ENCODE peak calls at places on chromosome 4, in ten cellular contexts. A is mucosa of descending colon, T is left ventricle myocardium inferior, D is transverse colon, Y is neural progenitor cell, V is Panc1, H is tibial nerve, Z is upper lobe of left lung, P is sigmoid colon, L is PC-3. N is an unnamed sample. For H3K4me1 and H3K36me3, the result is how much of the 10 kb centered on the place peaks cover.

GRCh38 chr4:147596377-147596776 is 20.8 kb upstream of the TMEM184C start:
- DNase-seq in A (peak), T (no peak), D (no peak), Y (no peak), V (no peak), H (no peak), Z (no peak), P (no peak), L (peak), N (no peak)

GRCh38 chr4:4427886-4428285 is 41.0 kb downstream of the NSG1 start:
- DNase-seq in A (no peak), T (no peak), D (no peak), Y (no peak), V (no peak), H (no peak), Z (no peak), P (no peak), L (no peak), N (peak)

GRCh38 chr4:159765402-159765801 is 662.5 kb downstream of the RAPGEF2 start:
- DNase-seq in A (no peak), T (no peak), D (no peak), Y (no peak), V (no peak), H (no peak), Z (no peak), P (no peak), L (peak), N (no peak)

GRCh38 chr4:86174496-86174895 is 185.4 kb downstream of the MAPK10 start:
- DNase-seq in A (no peak), T (no peak), D (no peak), Y (no peak), V (no peak), H (no peak), Z (no peak), P (no peak), L (peak), N (no peak)

GRCh38 chr4:107575243-107575642 is 144.8 kb downstream of the PAPSS1 start:
- DNase-seq in A (no peak), T (no peak), D (no peak), Y (no peak), V (no peak), H (no peak), Z (no peak), P (no peak), L (no peak), N (no peak)

GRCh38 chr4:18422685-18423084 is 401.1 kb upstream of the LCORL start:
- DNase-seq in A (no peak), T (no peak), D (no peak), Y (no peak), V (no peak), H (no peak), Z (no peak), P (no peak), L (no peak), N (no peak)

GRCh38 chr4:13364178-13364577 is 120.0 kb downstream of the RAB28 start:
- DNase-seq in A (no peak), T (no peak), D (no peak), Y (no peak), V (no peak), H (no peak), Z (no peak), P (no peak), L (no peak), N (no peak)

GRCh38 chr4:14269824-14270223 is 642.3 kb upstream of the BOD1L1 start:
- DNase-seq in A (peak), T (no peak), D (peak), Y (no peak), V (no peak), H (no peak), Z (peak), P (no peak), L (no peak), N (no peak)

GRCh38 chr4:134126161-134126560 is 75.4 kb downstream of the PABPC4L start:
- DNase-seq in A (no peak), T (no peak), D (no peak), Y (no peak), V (no peak), H (no peak), Z (no peak), P (no peak), L (no peak), N (no peak)

GRCh38 chr4:21752616-21753015 is 196.0 kb downstream of the KCNIP4 start:
- DNase-seq in A (no peak), T (no peak), D (no peak), Y (no peak), V (no peak), H (no peak), Z (no peak), P (no peak), L (no peak), N (no peak)

GRCh38 chr4:114180481-114180880 is 201.0 kb upstream of the ARSJ start:
- DNase-seq in A (peak), T (peak), D (no peak), Y (peak), V (peak), H (no peak), Z (peak), P (no peak), L (peak), N (no peak)

GRCh38 chr4:103425406-103425805 is 227.3 kb upstream of the CENPE start:
- DNase-seq in A (no peak), T (no peak), D (no peak), Y (no peak), V (no peak), H (no peak), Z (no peak), P (no peak), L (no peak), N (no peak)

GRCh38 chr4:36651253-36651652 is 369.8 kb downstream of the DTHD1 start:
- DNase-seq in A (no peak), T (no peak), D (no peak), Y (no peak), V (no peak), H (no peak), Z (no peak), P (no peak), L (no peak), N (no peak)

GRCh38 chr4:120718979-120719566 is 203.5 kb downstream of the PRDM5 start:
- DNase-seq in A (peak), T (no peak), D (peak), Y (peak), V (peak), H (no peak), Z (no peak), P (no peak), L (peak), N (no peak)

GRCh38 chr4:47577779-47578553 is 92.9 kb downstream of the ATP10D start:
- DNase-seq in A (no peak), T (no peak), D (no peak), Y (no peak), V (no peak), H (no peak), Z (no peak), P (peak), L (no peak), N (no peak)

GRCh38 chr4:6926081-6926480 is 16.5 kb downstream of the TBC1D14 start:
- DNase-seq in A (no peak), T (no peak), D (no peak), Y (no peak), V (no peak), H (no peak), Z (no peak), P (no peak), L (no peak), N (no peak)

GRCh38 chr4:153257966-153258365 is 53.7 kb downstream of the TRIM2 start:
- DNase-seq in A (no peak), T (no peak), D (no peak), Y (peak), V (no peak), H (no peak), Z (no peak), P (no peak), L (no peak), N (no peak)

GRCh38 chr4:22420291-22420690 is 95.6 kb downstream of the ADGRA3 start:
- DNase-seq in A (no peak), T (no peak), D (no peak), Y (no peak), V (no peak), H (no peak), Z (no peak), P (no peak), L (no peak), N (no peak)

GRCh38 chr4:113179091-113179490 is 129.6 kb downstream of the ANK2 start:
- DNase-seq in A (no peak), T (no peak), D (no peak), Y (no peak), V (no peak), H (no peak), Z (no peak), P (no peak), L (no peak), N (no peak)

GRCh38 chr4:74168841-74169240 is 10.9 kb downstream of the MTHFD2L start:
- DNase-seq in A (no peak), T (no peak), D (no peak), Y (no peak), V (no peak), H (no peak), Z (no peak), P (no peak), L (no peak), N (no peak)

GRCh38 chr4:77358315-77358928 is 201.4 kb downstream of the CCNG2 start:
- DNase-seq in A (peak), T (no peak), D (no peak), Y (peak), V (peak), H (no peak), Z (no peak), P (no peak), L (peak), N (no peak)

GRCh38 chr4:124641715-124642380 is 70.7 kb downstream of the ANKRD50 start:
- DNase-seq in A (peak), T (no peak), D (no peak), Y (no peak), V (peak), H (no peak), Z (peak), P (no peak), L (peak), N (no peak)

GRCh38 chr4:72302981-72303704 is 265.9 kb downstream of the ADAMTS3 start:
- DNase-seq in A (peak), T (no peak), D (peak), Y (peak), V (no peak), H (no peak), Z (no peak), P (no peak), L (peak), N (no peak)

GRCh38 chr4:6568689-6569332 is 6.2 kb upstream of the MAN2B2 start:
- DNase-seq in A (no peak), T (no peak), D (no peak), Y (no peak), V (no peak), H (no peak), Z (no peak), P (no peak), L (peak), N (no peak)

DNA sequence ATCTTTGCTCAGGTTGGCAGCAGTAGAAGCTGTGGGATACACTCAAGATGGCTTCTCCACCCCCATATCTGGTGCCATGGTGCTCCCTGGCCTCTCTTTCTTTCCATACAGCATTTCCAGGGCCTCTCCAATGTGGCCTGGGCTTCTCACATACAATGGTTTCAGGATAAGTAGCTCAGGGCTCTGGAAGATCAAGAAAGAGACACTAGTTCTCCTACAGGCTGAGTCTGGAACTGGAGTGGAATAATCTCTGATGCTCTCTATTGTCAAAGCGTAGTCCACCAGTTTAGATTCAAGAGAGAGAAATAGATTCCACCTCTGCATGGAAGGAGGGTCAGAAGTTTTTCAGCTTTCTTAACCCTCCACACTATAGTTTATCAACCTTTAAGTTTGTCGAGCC is 138.2 kb upstream of the AADAT start:
- DNase-seq in A (no peak), T (no peak), D (no peak), Y (peak), V (no peak), H (no peak), Z (no peak), P (no peak), L (no peak), N (no peak)
- TF ChIP-seq CTCF in A (no peak), T (no peak), D (no peak), Y (peak), V (no peak), H (no peak), Z (no peak), P (no peak), L (no peak), N (no peak)

GRCh38 chr4:173259310-173259709 is 74.8 kb downstream of the HMGB2 start:
- DNase-seq in A (no peak), T (no peak), D (no peak), Y (no peak), V (no peak), H (no peak), Z (no peak), P (no peak), L (no peak), N (no peak)
- H3K4me1 ChIP-seq in A (under half), T (under half), D (under half), Y (under half), V (half or more), H (under half), Z (under half), P (under half), L (under half), N (under half)

DNA sequence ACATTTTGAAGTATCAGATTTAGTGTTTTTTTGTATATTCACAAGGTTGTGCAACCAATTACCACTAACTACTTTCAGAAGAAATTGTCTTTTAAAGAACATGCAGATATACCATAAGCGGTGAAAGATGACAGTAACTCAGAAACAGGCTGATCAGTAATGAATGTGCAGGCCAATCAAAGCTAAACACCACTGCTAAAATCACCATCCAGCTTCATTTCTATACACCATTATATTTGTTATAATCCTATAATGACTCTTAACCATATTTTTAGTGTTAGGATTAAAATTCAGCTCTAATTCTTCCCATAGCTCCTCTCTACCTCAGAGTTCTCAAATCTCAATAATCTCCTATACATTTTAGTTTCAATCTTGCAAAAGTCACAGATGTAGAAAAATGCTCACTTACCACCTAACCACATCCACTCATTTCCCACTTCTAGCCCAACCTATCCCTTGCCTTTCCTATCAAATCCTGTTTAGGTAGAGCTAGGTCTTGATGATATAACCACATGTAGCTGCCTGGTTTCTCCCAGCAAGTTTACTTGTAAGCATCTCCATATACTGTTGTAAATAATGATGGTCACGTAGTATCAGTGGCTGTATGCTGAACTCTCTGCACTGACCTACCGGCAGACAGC is 16.6 kb downstream of the COQ2 start:
- DNase-seq in A (no peak), T (no peak), D (no peak), Y (no peak), V (no peak), H (no peak), Z (no peak), P (no peak), L (no peak), N (no peak)
- H3K36me3 ChIP-seq in A (under half), T (half or more), D (under half), Y (under half), V (under half), H (under half), Z (under half), P (under half), L (under half), N (under half)

GRCh38 chr4:184400375-184400870 is 73.9 kb downstream of the IRF2 start:
- DNase-seq in A (no peak), T (no peak), D (no peak), Y (no peak), V (peak), H (no peak), Z (no peak), P (no peak), L (peak), N (no peak)
- TF ChIP-seq CTCF in A (no peak), T (no peak), D (no peak), Y (no peak), V (no peak), H (no peak), Z (no peak), P (no peak), L (no peak), N (no peak)

DNA sequence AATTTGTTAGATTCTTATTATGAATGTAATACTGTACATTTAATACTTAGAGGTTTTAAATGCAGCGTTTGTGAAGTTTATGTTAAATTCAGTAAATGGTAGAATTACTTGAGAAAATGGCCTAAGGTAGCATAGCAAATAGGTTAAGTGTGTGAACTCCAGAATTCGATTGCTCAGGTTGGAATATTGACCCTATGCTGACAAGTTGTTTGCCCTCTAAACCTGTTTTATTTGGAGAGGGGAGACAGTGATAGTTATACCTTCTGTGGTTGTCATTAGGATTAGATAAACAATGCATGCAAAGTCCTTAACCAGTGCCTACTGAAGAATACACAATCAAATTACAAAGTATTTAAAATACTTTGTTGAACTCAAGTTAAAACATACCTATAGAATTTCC is 5.4 kb downstream of the ADAD1 start:
- DNase-seq in A (no peak), T (no peak), D (no peak), Y (no peak), V (no peak), H (no peak), Z (no peak), P (no peak), L (no peak), N (no peak)
- H3K4me1 ChIP-seq in A (under half), T (under half), D (under half), Y (under half), V (under half), H (under half), Z (under half), P (under half), L (under half), N (under half)

DNA sequence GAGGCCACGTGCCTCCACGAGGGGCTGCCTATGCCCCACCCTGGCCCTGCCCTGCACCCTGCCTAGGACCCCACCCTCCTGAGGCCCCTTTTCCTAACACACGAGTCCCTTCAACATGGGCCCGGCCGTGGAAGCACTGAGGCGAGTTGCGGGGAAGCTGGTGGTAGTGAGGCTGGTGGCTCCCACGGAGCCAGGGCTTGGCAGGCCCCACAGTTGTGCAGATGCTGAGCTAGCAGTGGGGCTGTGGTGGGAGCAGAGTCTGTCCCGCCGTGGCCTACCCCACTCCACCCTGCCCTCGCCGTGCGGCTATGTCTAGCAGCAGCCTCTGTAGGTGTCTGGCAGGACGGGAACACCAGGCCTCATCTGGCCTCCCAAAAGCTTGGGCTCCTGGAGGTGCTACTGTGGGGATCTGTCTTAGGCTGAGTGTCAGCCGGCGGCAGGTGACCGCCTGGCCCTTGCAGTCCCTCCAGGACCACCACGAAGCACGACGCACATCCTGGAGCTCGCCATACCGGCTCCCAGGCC is 18.8 kb downstream of the TACC3 start:
- DNase-seq in A (no peak), T (no peak), D (no peak), Y (no peak), V (no peak), H (no peak), Z (no peak), P (no peak), L (no peak), N (no peak)
- H3K36me3 ChIP-seq in A (under half), T (half or more), D (under half), Y (under half), V (under half), H (under half), Z (half or more), P (under half), L (under half), N (under half)

N was measured in vagina.